ENCODE peak calls at places on chromosomes 7 and 10, in nine cellular contexts. O, V, Z, I, S, F, K, P and L are unnamed samples.

GRCh38 chr10:132591166-132591971 is 53.8 kb downstream of the INPP5A start:
- DNase-seq in F (peak), P (no peak), V (peak), O (peak), S (no peak), K (peak), Z (no peak), I (no peak), L (peak)

GRCh38 chr7:118184392-118184899 is 482 bp downstream of the LSM8 start:
- DNase-seq in V (no peak), Z (no peak), P (no peak), K (peak), I (no peak), S (no peak), O (no peak), F (peak), L (no peak)

GRCh38 chr7:157690058-157690832 is 353.4 kb downstream of the DNAJB6 start:
- DNase-seq in P (no peak), S (no peak), I (no peak), V (no peak), O (peak), Z (no peak), F (peak), K (no peak), L (no peak)

GRCh38 chr7:126716321-126716720 is 536.4 kb downstream of the GRM8 start:
- DNase-seq in Z (no peak), F (no peak), S (no peak), P (no peak), O (no peak), I (no peak), K (no peak), V (peak), L (peak)

GRCh38 chr10:69802424-69803161 is 887 bp downstream of the COL13A1 start:
- DNase-seq in Z (no peak), I (no peak), O (peak), V (peak), S (peak), K (peak), F (peak), P (peak), L (peak)

GRCh38 chr7:75842836-75843446 is 29.3 kb upstream of the CCL24 start:
- DNase-seq in I (peak), O (peak), Z (peak), K (peak), P (no peak), V (peak), F (peak), S (no peak), L (peak)

GRCh38 chr10:72140850-72141249 is 52.5 kb upstream of the SPOCK2 start:
- DNase-seq in O (no peak), F (no peak), I (no peak), Z (no peak), S (no peak), P (no peak), K (no peak), V (no peak), L (no peak)

GRCh38 chr10:9222917-9223316 is 1168.4 kb downstream of the GATA3 start:
- DNase-seq in I (peak), P (no peak), F (peak), O (peak), V (peak), S (no peak), K (peak), Z (no peak), L (peak)

GRCh38 chr7:148688526-148688925 is 10.2 kb upstream of the CUL1 start:
- DNase-seq in V (no peak), O (no peak), P (no peak), K (no peak), S (no peak), Z (no peak), I (no peak), F (no peak), L (no peak)

GRCh38 chr7:35968140-35968940 is 167.5 kb downstream of the SEPTIN7 start:
- DNase-seq in P (no peak), S (no peak), O (no peak), V (no peak), Z (no peak), F (no peak), I (no peak), K (no peak), L (no peak)

GRCh38 chr10:27696466-27696865 is 49.2 kb downstream of the MKX start:
- DNase-seq in S (no peak), I (no peak), Z (no peak), P (no peak), F (no peak), K (no peak), O (no peak), V (no peak), L (no peak)
- TF ChIP-seq CTCF in S (no peak), I (no peak), Z (no peak), P (no peak), F (no peak), K (no peak), O (no peak), V (no peak), L (no peak)

GRCh38 chr10:96325719-96326373 is 21.6 kb downstream of the DNTT start:
- DNase-seq in O (no peak), F (no peak), Z (no peak), K (no peak), I (no peak), S (no peak), P (no peak), V (peak), L (peak)

GRCh38 chr10:96324447-96324846 is 20.2 kb downstream of the DNTT start:
- DNase-seq in O (no peak), P (no peak), I (no peak), V (no peak), K (no peak), S (no peak), Z (no peak), F (no peak), L (no peak)

GRCh38 chr10:96319754-96320514 is 15.7 kb downstream of the DNTT start:
- DNase-seq in V (no peak), P (no peak), K (no peak), I (no peak), Z (no peak), O (peak), F (no peak), S (no peak), L (no peak)

GRCh38 chr10:96322275-96322674 is 18.0 kb downstream of the DNTT start:
- DNase-seq in K (no peak), Z (no peak), F (no peak), S (no peak), V (no peak), O (no peak), I (no peak), P (no peak), L (no peak)

DNA sequence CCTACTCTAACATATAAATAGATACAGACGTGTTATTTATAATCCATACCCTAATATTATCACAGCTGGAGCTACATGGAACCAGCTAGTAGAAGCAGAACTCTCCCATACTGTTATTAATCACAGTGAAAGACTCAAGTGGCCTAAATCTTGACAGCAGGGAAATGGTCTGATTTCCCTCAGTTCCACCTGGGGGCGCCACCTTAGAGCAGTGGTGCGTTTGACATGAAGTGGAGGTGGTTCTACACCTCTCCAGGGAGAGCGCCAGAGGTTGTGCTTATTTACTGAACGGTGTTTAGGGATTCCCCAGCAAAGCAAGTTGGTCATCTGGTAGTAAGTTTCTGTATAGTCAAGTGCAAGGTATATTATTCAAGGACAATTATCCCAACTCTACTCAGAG is 17.6 kb downstream of the DNTT start:
- DNase-seq in I (no peak), V (no peak), S (no peak), Z (no peak), K (no peak), F (no peak), P (no peak), O (no peak), L (no peak)
- TF ChIP-seq CTCF in I (no peak), V (no peak), S (no peak), Z (no peak), K (no peak), F (no peak), P (no peak), O (no peak), L (peak)

GRCh38 chr7:130394421-130395188 is 14.3 kb downstream of the CPA1 start:
- DNase-seq in F (no peak), V (no peak), O (no peak), P (no peak), K (no peak), Z (no peak), S (no peak), I (no peak), L (no peak)
- TF ChIP-seq CTCF in F (no peak), V (no peak), O (no peak), P (no peak), K (no peak), Z (no peak), S (no peak), I (no peak), L (no peak)

DNA sequence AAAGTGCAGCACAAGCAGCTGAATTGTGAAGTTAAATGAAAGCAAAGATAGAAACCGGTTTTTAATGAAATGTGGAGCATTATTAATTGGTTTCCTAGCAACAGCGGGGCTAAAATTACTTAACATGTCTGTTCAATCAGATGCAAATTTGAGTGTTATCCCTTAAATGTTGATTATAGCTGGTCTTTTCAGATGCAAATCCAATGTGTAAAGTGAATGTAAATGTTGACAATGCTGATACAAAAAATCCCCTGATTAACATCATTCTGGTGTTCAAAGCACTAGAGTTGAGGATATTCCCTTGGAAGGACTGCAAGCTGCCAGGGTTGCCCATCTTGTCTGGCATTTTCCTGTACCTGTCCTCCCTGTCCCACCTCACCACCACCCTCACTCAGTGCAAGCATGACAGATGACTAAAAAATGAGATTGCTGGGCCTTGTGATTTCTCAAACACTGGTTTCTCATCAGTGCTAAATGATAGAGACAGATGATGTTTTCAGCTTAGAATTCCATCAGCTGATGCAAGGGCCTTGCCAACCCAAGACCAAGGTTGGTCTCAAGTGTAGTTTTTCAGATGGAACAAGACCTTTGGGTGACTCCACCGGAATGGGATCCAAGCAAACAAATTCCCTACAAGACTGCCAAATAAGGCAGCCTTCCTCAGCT is 55.1 kb downstream of the JAZF1 start:
- DNase-seq in S (no peak), I (no peak), O (peak), V (peak), F (peak), P (no peak), Z (no peak), K (peak), L (no peak)
- TF ChIP-seq CTCF in S (no peak), I (no peak), O (no peak), V (no peak), F (no peak), P (no peak), Z (no peak), K (no peak), L (no peak)

DNA sequence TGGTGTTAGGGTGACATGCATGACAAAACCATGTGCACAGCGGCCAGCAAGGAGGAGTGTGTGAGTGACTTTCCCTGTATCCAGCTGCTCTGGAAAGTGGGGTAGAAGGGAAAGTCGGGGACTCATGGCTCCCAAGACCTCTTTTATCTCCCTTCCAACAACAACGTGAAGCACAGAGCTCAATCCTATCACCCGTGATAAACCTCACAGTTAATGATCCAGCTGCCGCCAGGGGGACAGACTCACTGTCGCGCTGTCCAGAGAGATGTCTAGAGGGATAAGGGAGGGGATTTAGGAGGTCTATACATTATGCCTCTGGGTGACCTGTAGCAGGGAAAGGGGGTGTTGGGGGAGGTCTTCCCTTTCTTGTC is 83.9 kb upstream of the SMNDC1 start:
- DNase-seq in P (no peak), I (no peak), V (no peak), S (no peak), K (no peak), F (no peak), O (no peak), Z (no peak), L (no peak)
- TF ChIP-seq CTCF in P (peak), I (no peak), V (no peak), S (peak), K (peak), F (peak), O (peak), Z (no peak), L (no peak)

GRCh38 chr7:44565097-44565794 is 8.5 kb downstream of the DDX56 start:
- DNase-seq in F (peak), V (peak), Z (peak), S (peak), K (peak), I (no peak), P (peak), O (peak), L (no peak)
- TF ChIP-seq CTCF in F (peak), V (peak), Z (peak), S (peak), K (peak), I (peak), P (peak), O (peak), L (peak)

DNA sequence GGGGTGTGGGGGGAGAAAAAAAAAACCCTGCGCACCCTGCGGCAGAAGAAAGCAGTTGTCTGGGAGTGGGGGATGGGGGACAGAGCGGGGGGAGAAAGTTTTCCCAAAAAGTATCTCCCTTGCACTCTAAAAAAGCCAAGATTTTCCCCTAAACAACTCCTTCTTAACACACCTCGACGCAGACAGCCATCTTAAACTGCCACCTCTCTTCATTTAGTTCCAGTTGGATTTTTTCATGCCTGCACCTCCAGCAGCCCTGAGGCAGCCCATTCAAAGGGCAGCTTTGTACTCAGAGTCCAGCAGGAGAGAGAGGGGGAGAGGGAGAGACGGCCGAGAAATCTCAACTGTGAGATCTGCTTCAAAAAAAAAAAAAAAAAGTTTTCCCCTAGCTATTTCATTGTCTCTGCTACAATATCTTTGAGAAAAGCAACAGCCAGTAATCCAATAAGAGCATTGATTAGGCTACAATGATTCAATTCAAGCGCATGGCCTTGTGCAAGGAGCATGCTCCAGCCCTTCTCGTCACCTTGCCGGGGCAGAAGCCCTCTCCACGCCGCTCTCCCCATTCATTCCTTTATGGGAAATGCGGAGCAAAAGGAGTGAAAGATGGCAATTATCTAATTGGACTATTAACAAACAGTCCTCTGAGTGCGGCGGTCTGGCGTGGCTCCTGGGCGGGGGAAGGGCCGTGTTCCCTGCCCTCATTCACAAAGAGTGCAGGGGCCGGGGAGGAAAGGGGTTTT is 939 bp upstream of the VAX1 start:
- DNase-seq in O (no peak), P (no peak), K (no peak), F (no peak), Z (no peak), I (no peak), V (no peak), S (peak), L (no peak)
- TF ChIP-seq CTCF in O (no peak), P (no peak), K (no peak), F (no peak), Z (no peak), I (no peak), V (no peak), S (no peak), L (no peak)

GRCh38 chr7:94064541-94065191 is 60.5 kb upstream of the BET1 start:
- DNase-seq in I (no peak), V (no peak), F (peak), Z (no peak), O (peak), S (no peak), P (no peak), K (peak), L (no peak)
- TF ChIP-seq CTCF in I (no peak), V (no peak), F (peak), Z (no peak), O (peak), S (no peak), P (no peak), K (no peak), L (no peak)

GRCh38 chr10:124636271-124636993 is 107.7 kb downstream of the FAM53B start:
- DNase-seq in F (no peak), K (no peak), O (no peak), V (no peak), Z (no peak), P (no peak), S (no peak), I (no peak), L (no peak)
- TF ChIP-seq CTCF in F (no peak), K (no peak), O (no peak), V (no peak), Z (no peak), P (peak), S (no peak), I (no peak), L (no peak)

GRCh38 chr10:79246606-79247275 is 100.5 kb upstream of the PPIF start:
- DNase-seq in F (peak), O (peak), I (no peak), P (no peak), S (no peak), V (no peak), Z (no peak), K (peak), L (no peak)
- TF ChIP-seq CTCF in F (no peak), O (peak), I (no peak), P (no peak), S (peak), V (no peak), Z (no peak), K (no peak), L (no peak)